ENCODE peak calls at places on chromosome 20, in four cellular contexts. One of them, this sample, is unnamed.

GRCh38 chr20:53126185-53126584 is 154.0 kb downstream of the TSHZ2 start:
- DNase-seq in GM12878: no peak
- DNase-seq in HepG2: no peak
- DNase-seq in K562: no peak
- DNase-seq in this sample: no peak

GRCh38 chr20:19600042-19600441 is 158.0 kb upstream of the RIN2 start:
- DNase-seq in GM12878: no peak
- DNase-seq in HepG2: no peak
- DNase-seq in K562: no peak
- DNase-seq in this sample: no peak

GRCh38 chr20:17966432-17967312 is 1.9 kb downstream of the SNX5 start:
- DNase-seq in GM12878: no peak
- DNase-seq in HepG2: peak; percentile 67
- DNase-seq in K562: no peak
- DNase-seq in this sample: peak; percentile 64

GRCh38 chr20:1567392-1568165 is 10.1 kb upstream of the SIRPD start:
- DNase-seq in GM12878: no peak
- DNase-seq in HepG2: peak; percentile 0
- DNase-seq in K562: no peak
- DNase-seq in this sample: no peak

GRCh38 chr20:61656198-61656597 is 404.1 kb downstream of the CDH4 start:
- DNase-seq in GM12878: no peak
- DNase-seq in HepG2: no peak
- DNase-seq in K562: no peak
- DNase-seq in this sample: no peak

GRCh38 chr20:478010-478948 is 15.9 kb upstream of the TBC1D20 start:
- DNase-seq in GM12878: no peak
- DNase-seq in HepG2: peak; percentile 32
- DNase-seq in K562: no peak
- DNase-seq in this sample: no peak

GRCh38 chr20:38346741-38347140 is 459 bp downstream of the LBP start:
- DNase-seq in GM12878: no peak
- DNase-seq in HepG2: no peak
- DNase-seq in K562: no peak
- DNase-seq in this sample: no peak

GRCh38 chr20:37567331-37567665 is 39.6 kb upstream of the BLCAP start:
- DNase-seq in GM12878: no peak
- DNase-seq in HepG2: no peak
- DNase-seq in K562: no peak
- DNase-seq in this sample: no peak

GRCh38 chr20:635028-635427 is 18.0 kb downstream of the SRXN1 start:
- DNase-seq in GM12878: no peak
- DNase-seq in HepG2: no peak
- DNase-seq in K562: no peak
- DNase-seq in this sample: no peak

GRCh38 chr20:37954626-37955025 is 51.7 kb downstream of the VSTM2L start:
- DNase-seq in GM12878: no peak
- DNase-seq in HepG2: no peak
- DNase-seq in K562: no peak
- DNase-seq in this sample: no peak

GRCh38 chr20:59020938-59021551 is 1.8 kb downstream of the TUBB1 start:
- DNase-seq in GM12878: no peak
- DNase-seq in HepG2: no peak
- DNase-seq in K562: peak; percentile 87
- DNase-seq in this sample: no peak

GRCh38 chr20:1857403-1857941 is 37.7 kb upstream of the SIRPA start:
- DNase-seq in GM12878: no peak
- DNase-seq in HepG2: no peak
- DNase-seq in K562: no peak
- DNase-seq in this sample: no peak

GRCh38 chr20:14631011-14631410 is 293.6 kb upstream of the FLRT3 start:
- DNase-seq in GM12878: no peak
- DNase-seq in HepG2: no peak
- DNase-seq in K562: no peak
- DNase-seq in this sample: no peak

GRCh38 chr20:17806739-17807441 is 107.1 kb downstream of the BANF2 start:
- DNase-seq in GM12878: no peak
- DNase-seq in HepG2: no peak
- DNase-seq in K562: peak; percentile 21
- DNase-seq in this sample: no peak

GRCh38 chr20:36908603-36909002 is 32.7 kb downstream of the TLDC2 start:
- DNase-seq in GM12878: peak; percentile 17
- DNase-seq in HepG2: no peak
- DNase-seq in K562: no peak
- DNase-seq in this sample: no peak

GRCh38 chr20:40673442-40673841 is 15.6 kb downstream of the MAFB start:
- DNase-seq in GM12878: no peak
- DNase-seq in HepG2: no peak
- DNase-seq in K562: no peak
- DNase-seq in this sample: no peak

GRCh38 chr20:14700641-14700965 is 363.2 kb upstream of the FLRT3 start:
- DNase-seq in GM12878: no peak
- DNase-seq in HepG2: no peak
- DNase-seq in K562: no peak
- DNase-seq in this sample: no peak

GRCh38 chr20:5569021-5569420 is 181.2 kb upstream of the SHLD1 start:
- DNase-seq in GM12878: no peak
- DNase-seq in HepG2: peak; percentile 71
- DNase-seq in K562: peak; percentile 8
- DNase-seq in this sample: peak; percentile 75

GRCh38 chr20:31894980-31895675 is 24.7 kb downstream of the TTLL9 start:
- DNase-seq in GM12878: peak; percentile 75
- DNase-seq in HepG2: peak; percentile 73
- DNase-seq in K562: no peak
- DNase-seq in this sample: peak; percentile 58

GRCh38 chr20:62116558-62117361 is 5.5 kb upstream of the LSM14B start:
- DNase-seq in GM12878: no peak
- DNase-seq in HepG2: no peak
- DNase-seq in K562: no peak
- DNase-seq in this sample: no peak

GRCh38 chr20:54076259-54076658 is 5.9 kb upstream of the BCAS1 start:
- DNase-seq in GM12878: no peak
- DNase-seq in HepG2: no peak
- DNase-seq in K562: no peak
- DNase-seq in this sample: no peak

GRCh38 chr20:1240549-1240948 is 14.7 kb downstream of the RAD21L1 start:
- DNase-seq in GM12878: no peak
- DNase-seq in HepG2: no peak
- DNase-seq in K562: no peak
- DNase-seq in this sample: no peak

GRCh38 chr20:49490689-49491088 is 8.2 kb upstream of the KCNB1 start:
- DNase-seq in GM12878: no peak
- DNase-seq in HepG2: peak; percentile 36
- DNase-seq in K562: no peak
- DNase-seq in this sample: peak; percentile 19

GRCh38 chr20:36231331-36231730 is 4.9 kb upstream of the AAR2 start:
- DNase-seq in GM12878: no peak
- DNase-seq in HepG2: no peak
- DNase-seq in K562: no peak
- DNase-seq in this sample: no peak

GRCh38 chr20:17676378-17676759 is 5.7 kb downstream of the RRBP1 start:
- DNase-seq in GM12878: no peak
- DNase-seq in HepG2: no peak
- DNase-seq in K562: no peak
- DNase-seq in this sample: no peak

GRCh38 chr20:8583209-8584106 is 451.4 kb downstream of the PLCB1 start:
- DNase-seq in GM12878: no peak
- DNase-seq in HepG2: peak; percentile 73
- DNase-seq in K562: no peak
- DNase-seq in this sample: no peak

GRCh38 chr20:51077601-51078000 is 54.7 kb upstream of the KCNG1 start:
- DNase-seq in GM12878: no peak
- DNase-seq in HepG2: no peak
- DNase-seq in K562: no peak
- DNase-seq in this sample: no peak
- TF ChIP-seq POLR2AphosphoS2 in GM12878: no peak
- TF ChIP-seq POLR2AphosphoS2 in HepG2: no peak
- TF ChIP-seq POLR2AphosphoS2 in K562: no peak
- TF ChIP-seq POLR2AphosphoS2 in this sample: no peak

GRCh38 chr20:46057856-46058655 is 29.0 kb downstream of the SLC12A5 start:
- DNase-seq in GM12878: no peak
- DNase-seq in HepG2: no peak
- DNase-seq in K562: no peak
- DNase-seq in this sample: no peak
- TF ChIP-seq POLR2AphosphoS2 in GM12878: no peak
- TF ChIP-seq POLR2AphosphoS2 in HepG2: no peak
- TF ChIP-seq POLR2AphosphoS2 in K562: no peak
- TF ChIP-seq POLR2AphosphoS2 in this sample: no peak

GRCh38 chr20:63578224-63579016 is 4.4 kb upstream of the HELZ2 start:
- DNase-seq in GM12878: no peak
- DNase-seq in HepG2: no peak
- DNase-seq in K562: no peak
- DNase-seq in this sample: no peak
- TF ChIP-seq POLR2AphosphoS2 in GM12878: no peak
- TF ChIP-seq POLR2AphosphoS2 in HepG2: no peak
- TF ChIP-seq POLR2AphosphoS2 in K562: no peak
- TF ChIP-seq POLR2AphosphoS2 in this sample: no peak

GRCh38 chr20:46011631-46012482 is 3.1 kb downstream of the MMP9 start:
- DNase-seq in GM12878: no peak
- DNase-seq in HepG2: peak; percentile 46
- DNase-seq in K562: peak; percentile 91
- DNase-seq in this sample: peak; percentile 86
- TF ChIP-seq POLR2AphosphoS2 in GM12878: no peak
- TF ChIP-seq POLR2AphosphoS2 in HepG2: no peak
- TF ChIP-seq POLR2AphosphoS2 in K562: no peak
- TF ChIP-seq POLR2AphosphoS2 in this sample: no peak

GRCh38 chr20:56664791-56665190 is 35.7 kb downstream of the TFAP2C start:
- DNase-seq in GM12878: no peak
- DNase-seq in HepG2: no peak
- DNase-seq in K562: no peak
- DNase-seq in this sample: no peak
- TF ChIP-seq POLR2AphosphoS2 in GM12878: no peak
- TF ChIP-seq POLR2AphosphoS2 in HepG2: no peak
- TF ChIP-seq POLR2AphosphoS2 in K562: no peak
- TF ChIP-seq POLR2AphosphoS2 in this sample: no peak

GRCh38 chr20:12570371-12570770 is 438.4 kb upstream of the SPTLC3 start:
- DNase-seq in GM12878: no peak
- DNase-seq in HepG2: peak; percentile 76
- DNase-seq in K562: no peak
- DNase-seq in this sample: peak; percentile 58
- TF ChIP-seq POLR2AphosphoS2 in GM12878: no peak
- TF ChIP-seq POLR2AphosphoS2 in HepG2: no peak
- TF ChIP-seq POLR2AphosphoS2 in K562: no peak
- TF ChIP-seq POLR2AphosphoS2 in this sample: no peak

DNA sequence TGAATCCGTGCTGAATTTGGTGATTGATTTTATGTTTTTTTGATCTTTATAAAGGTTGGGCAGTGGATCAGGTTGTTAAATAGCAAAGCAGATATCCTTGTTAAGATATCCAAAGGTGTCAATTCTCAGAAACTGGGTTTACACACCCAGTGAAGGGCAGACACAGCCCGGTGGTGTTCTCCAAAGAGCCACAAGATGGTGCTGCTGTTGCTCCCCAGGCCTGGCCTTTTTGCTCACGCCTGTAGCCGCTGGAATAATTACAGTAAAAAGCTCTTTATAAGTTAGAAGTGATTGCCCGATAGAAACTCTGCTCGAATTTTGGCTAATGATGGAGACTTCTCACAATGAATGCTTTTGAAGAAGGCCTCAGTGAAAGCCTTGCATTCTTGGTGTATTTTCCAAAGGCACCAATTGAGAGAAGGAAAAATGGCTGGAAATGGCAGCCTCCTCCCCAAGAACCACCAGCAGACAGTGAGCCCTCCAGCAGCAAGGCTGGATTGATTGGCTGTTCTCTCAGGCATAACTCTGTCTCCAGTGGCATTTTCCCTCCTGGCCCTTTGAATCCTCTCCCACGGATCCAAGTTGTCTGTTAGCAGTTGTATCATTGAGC is 120.5 kb upstream of the CHD6 start:
- DNase-seq in GM12878: no peak
- DNase-seq in HepG2: peak; percentile 49
- DNase-seq in K562: peak; percentile 66
- DNase-seq in this sample: peak; percentile 52
- TF ChIP-seq POLR2AphosphoS2 in GM12878: no peak
- TF ChIP-seq POLR2AphosphoS2 in HepG2: no peak
- TF ChIP-seq POLR2AphosphoS2 in K562: no peak
- TF ChIP-seq POLR2AphosphoS2 in this sample: no peak

This sample was measured in A549.